ENCODE peak calls at places on chromosomes 5 and 9, in nine cellular contexts. One of them, this sample, is unnamed.

GRCh38 chr5:135026645-135027317 is 7.2 kb downstream of the PITX1 start:
- DNase-seq in adrenal gland: no peak
- DNase-seq in IMR-90: no peak
- DNase-seq in neuronal stem cell: no peak
- DNase-seq in NB4: no peak
- DNase-seq in GM12865: no peak
- DNase-seq in non-pigmented ciliary epithelial cell: no peak
- DNase-seq in NCI-H187 treated with DMSO at 0.1 percent for 48 hours: no peak
- DNase-seq in stimulated activated CD4-positive, alpha-beta T cell treated with anti-CD3 and anti-CD28 coated beads, TNF-alpha, amount 100 ng/mL, for 24 hours: no peak
- DNase-seq in this sample: no peak

GRCh38 chr5:153818626-153819025 is 220.1 kb downstream of the FAM114A2 start:
- DNase-seq in GM12865: no peak
- DNase-seq in neuronal stem cell: no peak
- DNase-seq in non-pigmented ciliary epithelial cell: no peak
- DNase-seq in NCI-H187 treated with DMSO at 0.1 percent for 48 hours: no peak
- DNase-seq in adrenal gland: no peak
- DNase-seq in stimulated activated CD4-positive, alpha-beta T cell treated with anti-CD3 and anti-CD28 coated beads, TNF-alpha, amount 100 ng/mL, for 24 hours: no peak
- DNase-seq in NB4: no peak
- DNase-seq in IMR-90: no peak
- DNase-seq in this sample: no peak

GRCh38 chr5:135126688-135127603 is 92.9 kb upstream of the PITX1 start:
- DNase-seq in stimulated activated CD4-positive, alpha-beta T cell treated with anti-CD3 and anti-CD28 coated beads, TNF-alpha, amount 100 ng/mL, for 24 hours: no peak
- DNase-seq in neuronal stem cell: no peak
- DNase-seq in NB4: no peak
- DNase-seq in IMR-90: no peak
- DNase-seq in non-pigmented ciliary epithelial cell: no peak
- DNase-seq in GM12865: no peak
- DNase-seq in NCI-H187 treated with DMSO at 0.1 percent for 48 hours: no peak
- DNase-seq in adrenal gland: no peak
- DNase-seq in this sample: no peak

GRCh38 chr9:106717686-106718085 is 145.3 kb upstream of the ZNF462 start:
- DNase-seq in neuronal stem cell: no peak
- DNase-seq in adrenal gland: peak; percentile 60
- DNase-seq in NB4: no peak
- DNase-seq in non-pigmented ciliary epithelial cell: peak; percentile 70
- DNase-seq in IMR-90: peak; percentile 80
- DNase-seq in GM12865: no peak
- DNase-seq in NCI-H187 treated with DMSO at 0.1 percent for 48 hours: no peak
- DNase-seq in stimulated activated CD4-positive, alpha-beta T cell treated with anti-CD3 and anti-CD28 coated beads, TNF-alpha, amount 100 ng/mL, for 24 hours: no peak
- DNase-seq in this sample: peak; percentile 87

GRCh38 chr5:151569132-151570046 is 21.7 kb downstream of the FAT2 start:
- DNase-seq in NB4: no peak
- DNase-seq in adrenal gland: no peak
- DNase-seq in GM12865: peak; percentile 45
- DNase-seq in stimulated activated CD4-positive, alpha-beta T cell treated with anti-CD3 and anti-CD28 coated beads, TNF-alpha, amount 100 ng/mL, for 24 hours: peak; percentile 35
- DNase-seq in non-pigmented ciliary epithelial cell: no peak
- DNase-seq in NCI-H187 treated with DMSO at 0.1 percent for 48 hours: no peak
- DNase-seq in neuronal stem cell: no peak
- DNase-seq in IMR-90: no peak
- DNase-seq in this sample: no peak

GRCh38 chr5:169850407-169850806 is 129.9 kb downstream of the INSYN2B start:
- DNase-seq in GM12865: no peak
- DNase-seq in non-pigmented ciliary epithelial cell: no peak
- DNase-seq in NCI-H187 treated with DMSO at 0.1 percent for 48 hours: no peak
- DNase-seq in IMR-90: no peak
- DNase-seq in NB4: peak; percentile 29
- DNase-seq in neuronal stem cell: no peak
- DNase-seq in adrenal gland: no peak
- DNase-seq in stimulated activated CD4-positive, alpha-beta T cell treated with anti-CD3 and anti-CD28 coated beads, TNF-alpha, amount 100 ng/mL, for 24 hours: no peak
- DNase-seq in this sample: no peak

GRCh38 chr5:52491829-52492217 is 295.9 kb upstream of the ITGA1 start:
- DNase-seq in stimulated activated CD4-positive, alpha-beta T cell treated with anti-CD3 and anti-CD28 coated beads, TNF-alpha, amount 100 ng/mL, for 24 hours: no peak
- DNase-seq in neuronal stem cell: no peak
- DNase-seq in NCI-H187 treated with DMSO at 0.1 percent for 48 hours: peak; percentile 99
- DNase-seq in NB4: no peak
- DNase-seq in adrenal gland: no peak
- DNase-seq in non-pigmented ciliary epithelial cell: no peak
- DNase-seq in GM12865: no peak
- DNase-seq in IMR-90: no peak
- DNase-seq in this sample: no peak

GRCh38 chr5:179878222-179879002 is 19.8 kb upstream of the MRNIP start:
- DNase-seq in non-pigmented ciliary epithelial cell: no peak
- DNase-seq in NCI-H187 treated with DMSO at 0.1 percent for 48 hours: no peak
- DNase-seq in NB4: no peak
- DNase-seq in stimulated activated CD4-positive, alpha-beta T cell treated with anti-CD3 and anti-CD28 coated beads, TNF-alpha, amount 100 ng/mL, for 24 hours: no peak
- DNase-seq in IMR-90: no peak
- DNase-seq in GM12865: no peak
- DNase-seq in neuronal stem cell: no peak
- DNase-seq in adrenal gland: no peak
- DNase-seq in this sample: no peak

GRCh38 chr5:10441992-10442435 is 335 bp downstream of the ROPN1L start:
- DNase-seq in adrenal gland: peak; percentile 62
- DNase-seq in NB4: no peak
- DNase-seq in NCI-H187 treated with DMSO at 0.1 percent for 48 hours: no peak
- DNase-seq in stimulated activated CD4-positive, alpha-beta T cell treated with anti-CD3 and anti-CD28 coated beads, TNF-alpha, amount 100 ng/mL, for 24 hours: no peak
- DNase-seq in non-pigmented ciliary epithelial cell: no peak
- DNase-seq in GM12865: peak; percentile 19
- DNase-seq in IMR-90: no peak
- DNase-seq in neuronal stem cell: no peak
- DNase-seq in this sample: no peak

GRCh38 chr9:70760228-70760627 is 345.8 kb upstream of the KLF9 start:
- DNase-seq in stimulated activated CD4-positive, alpha-beta T cell treated with anti-CD3 and anti-CD28 coated beads, TNF-alpha, amount 100 ng/mL, for 24 hours: no peak
- DNase-seq in NB4: peak; percentile 1
- DNase-seq in adrenal gland: no peak
- DNase-seq in neuronal stem cell: no peak
- DNase-seq in IMR-90: no peak
- DNase-seq in GM12865: no peak
- DNase-seq in NCI-H187 treated with DMSO at 0.1 percent for 48 hours: no peak
- DNase-seq in non-pigmented ciliary epithelial cell: no peak
- DNase-seq in this sample: no peak

GRCh38 chr5:912356-913091 is 19.8 kb downstream of the TRIP13 start:
- DNase-seq in adrenal gland: peak; percentile 81
- DNase-seq in GM12865: no peak
- DNase-seq in IMR-90: peak; percentile 96
- DNase-seq in neuronal stem cell: peak; percentile 63
- DNase-seq in stimulated activated CD4-positive, alpha-beta T cell treated with anti-CD3 and anti-CD28 coated beads, TNF-alpha, amount 100 ng/mL, for 24 hours: peak; percentile 77
- DNase-seq in NB4: peak; percentile 45
- DNase-seq in NCI-H187 treated with DMSO at 0.1 percent for 48 hours: no peak
- DNase-seq in non-pigmented ciliary epithelial cell: peak; percentile 87
- DNase-seq in this sample: peak; percentile 96

GRCh38 chr9:87570000-87570834 is 72.5 kb downstream of the DAPK1 start:
- DNase-seq in adrenal gland: no peak
- DNase-seq in NB4: no peak
- DNase-seq in stimulated activated CD4-positive, alpha-beta T cell treated with anti-CD3 and anti-CD28 coated beads, TNF-alpha, amount 100 ng/mL, for 24 hours: no peak
- DNase-seq in GM12865: no peak
- DNase-seq in non-pigmented ciliary epithelial cell: no peak
- DNase-seq in IMR-90: no peak
- DNase-seq in neuronal stem cell: no peak
- DNase-seq in NCI-H187 treated with DMSO at 0.1 percent for 48 hours: no peak
- DNase-seq in this sample: peak; percentile 37

GRCh38 chr5:170638454-170639220 is 134.8 kb downstream of the KCNIP1 start:
- DNase-seq in neuronal stem cell: peak; percentile 74
- DNase-seq in adrenal gland: peak; percentile 83
- DNase-seq in NCI-H187 treated with DMSO at 0.1 percent for 48 hours: no peak
- DNase-seq in GM12865: peak; percentile 55
- DNase-seq in IMR-90: peak; percentile 28
- DNase-seq in stimulated activated CD4-positive, alpha-beta T cell treated with anti-CD3 and anti-CD28 coated beads, TNF-alpha, amount 100 ng/mL, for 24 hours: peak; percentile 69
- DNase-seq in non-pigmented ciliary epithelial cell: no peak
- DNase-seq in NB4: peak; percentile 64
- DNase-seq in this sample: peak; percentile 25

GRCh38 chr5:16616536-16617271 is at the start of gene RETREG1:
- DNase-seq in NB4: peak; percentile 62
- DNase-seq in adrenal gland: peak; percentile 62
- DNase-seq in stimulated activated CD4-positive, alpha-beta T cell treated with anti-CD3 and anti-CD28 coated beads, TNF-alpha, amount 100 ng/mL, for 24 hours: peak; percentile 78
- DNase-seq in non-pigmented ciliary epithelial cell: no peak
- DNase-seq in IMR-90: no peak
- DNase-seq in NCI-H187 treated with DMSO at 0.1 percent for 48 hours: no peak
- DNase-seq in neuronal stem cell: peak; percentile 49
- DNase-seq in GM12865: peak; percentile 25
- DNase-seq in this sample: no peak

GRCh38 chr9:128136816-128137793 is 9.6 kb upstream of the PTGES2 start:
- DNase-seq in neuronal stem cell: no peak
- DNase-seq in GM12865: no peak
- DNase-seq in NB4: no peak
- DNase-seq in non-pigmented ciliary epithelial cell: no peak
- DNase-seq in IMR-90: peak; percentile 87
- DNase-seq in adrenal gland: no peak
- DNase-seq in NCI-H187 treated with DMSO at 0.1 percent for 48 hours: no peak
- DNase-seq in stimulated activated CD4-positive, alpha-beta T cell treated with anti-CD3 and anti-CD28 coated beads, TNF-alpha, amount 100 ng/mL, for 24 hours: no peak
- DNase-seq in this sample: peak; percentile 94

GRCh38 chr5:100903036-100903887 is at the start of gene ST8SIA4:
- DNase-seq in stimulated activated CD4-positive, alpha-beta T cell treated with anti-CD3 and anti-CD28 coated beads, TNF-alpha, amount 100 ng/mL, for 24 hours: peak; percentile 93
- DNase-seq in NCI-H187 treated with DMSO at 0.1 percent for 48 hours: peak; percentile 45
- DNase-seq in neuronal stem cell: peak; percentile 76
- DNase-seq in GM12865: peak; percentile 98
- DNase-seq in adrenal gland: peak; percentile 84
- DNase-seq in IMR-90: peak; percentile 33
- DNase-seq in NB4: peak; percentile 96
- DNase-seq in non-pigmented ciliary epithelial cell: no peak
- DNase-seq in this sample: peak; percentile 82

GRCh38 chr5:95900383-95900958 is 61.2 kb downstream of the ELL2 start:
- DNase-seq in adrenal gland: peak; percentile 65
- DNase-seq in IMR-90: peak; percentile 88
- DNase-seq in stimulated activated CD4-positive, alpha-beta T cell treated with anti-CD3 and anti-CD28 coated beads, TNF-alpha, amount 100 ng/mL, for 24 hours: no peak
- DNase-seq in NB4: no peak
- DNase-seq in NCI-H187 treated with DMSO at 0.1 percent for 48 hours: no peak
- DNase-seq in neuronal stem cell: no peak
- DNase-seq in non-pigmented ciliary epithelial cell: peak; percentile 47
- DNase-seq in GM12865: no peak
- DNase-seq in this sample: peak; percentile 85

GRCh38 chr5:170238456-170238855 is 5.7 kb downstream of the C5orf58 start:
- DNase-seq in IMR-90: no peak
- DNase-seq in GM12865: no peak
- DNase-seq in NCI-H187 treated with DMSO at 0.1 percent for 48 hours: no peak
- DNase-seq in NB4: no peak
- DNase-seq in adrenal gland: no peak
- DNase-seq in non-pigmented ciliary epithelial cell: no peak
- DNase-seq in neuronal stem cell: no peak
- DNase-seq in stimulated activated CD4-positive, alpha-beta T cell treated with anti-CD3 and anti-CD28 coated beads, TNF-alpha, amount 100 ng/mL, for 24 hours: no peak
- DNase-seq in this sample: no peak

GRCh38 chr5:76791461-76791860 is 27.4 kb upstream of the F2RL1 start:
- DNase-seq in stimulated activated CD4-positive, alpha-beta T cell treated with anti-CD3 and anti-CD28 coated beads, TNF-alpha, amount 100 ng/mL, for 24 hours: no peak
- DNase-seq in NCI-H187 treated with DMSO at 0.1 percent for 48 hours: no peak
- DNase-seq in GM12865: no peak
- DNase-seq in neuronal stem cell: no peak
- DNase-seq in non-pigmented ciliary epithelial cell: no peak
- DNase-seq in NB4: no peak
- DNase-seq in IMR-90: peak; percentile 65
- DNase-seq in adrenal gland: no peak
- DNase-seq in this sample: peak; percentile 53

GRCh38 chr5:93407470-93407869 is 173.5 kb downstream of the NR2F1-AS1 start:
- DNase-seq in NB4: no peak
- DNase-seq in adrenal gland: no peak
- DNase-seq in stimulated activated CD4-positive, alpha-beta T cell treated with anti-CD3 and anti-CD28 coated beads, TNF-alpha, amount 100 ng/mL, for 24 hours: no peak
- DNase-seq in IMR-90: no peak
- DNase-seq in NCI-H187 treated with DMSO at 0.1 percent for 48 hours: no peak
- DNase-seq in GM12865: no peak
- DNase-seq in non-pigmented ciliary epithelial cell: no peak
- DNase-seq in neuronal stem cell: peak; percentile 69
- DNase-seq in this sample: no peak

GRCh38 chr9:122261469-122261881 is 3.2 kb downstream of the RBM18 start:
- DNase-seq in NB4: peak; percentile 58
- DNase-seq in stimulated activated CD4-positive, alpha-beta T cell treated with anti-CD3 and anti-CD28 coated beads, TNF-alpha, amount 100 ng/mL, for 24 hours: no peak
- DNase-seq in IMR-90: peak; percentile 67
- DNase-seq in non-pigmented ciliary epithelial cell: no peak
- DNase-seq in GM12865: no peak
- DNase-seq in neuronal stem cell: no peak
- DNase-seq in NCI-H187 treated with DMSO at 0.1 percent for 48 hours: peak; percentile 71
- DNase-seq in adrenal gland: peak; percentile 87
- DNase-seq in this sample: peak; percentile 71

GRCh38 chr5:138448481-138449398 is 9.9 kb downstream of the REEP2 start:
- DNase-seq in stimulated activated CD4-positive, alpha-beta T cell treated with anti-CD3 and anti-CD28 coated beads, TNF-alpha, amount 100 ng/mL, for 24 hours: no peak
- DNase-seq in NCI-H187 treated with DMSO at 0.1 percent for 48 hours: peak; percentile 47
- DNase-seq in NB4: no peak
- DNase-seq in non-pigmented ciliary epithelial cell: no peak
- DNase-seq in adrenal gland: no peak
- DNase-seq in neuronal stem cell: no peak
- DNase-seq in IMR-90: peak; percentile 36
- DNase-seq in GM12865: peak; percentile 15
- DNase-seq in this sample: peak; percentile 39

GRCh38 chr5:42514759-42515158 is 91.5 kb downstream of the GHR start:
- DNase-seq in neuronal stem cell: no peak
- DNase-seq in NCI-H187 treated with DMSO at 0.1 percent for 48 hours: no peak
- DNase-seq in GM12865: peak; percentile 29
- DNase-seq in non-pigmented ciliary epithelial cell: no peak
- DNase-seq in adrenal gland: peak; percentile 51
- DNase-seq in stimulated activated CD4-positive, alpha-beta T cell treated with anti-CD3 and anti-CD28 coated beads, TNF-alpha, amount 100 ng/mL, for 24 hours: no peak
- DNase-seq in IMR-90: no peak
- DNase-seq in NB4: peak; percentile 13
- DNase-seq in this sample: no peak

GRCh38 chr9:12934515-12935301 is 159.9 kb downstream of the LURAP1L start:
- DNase-seq in IMR-90: no peak
- DNase-seq in non-pigmented ciliary epithelial cell: no peak
- DNase-seq in adrenal gland: no peak
- DNase-seq in NCI-H187 treated with DMSO at 0.1 percent for 48 hours: no peak
- DNase-seq in NB4: no peak
- DNase-seq in GM12865: no peak
- DNase-seq in stimulated activated CD4-positive, alpha-beta T cell treated with anti-CD3 and anti-CD28 coated beads, TNF-alpha, amount 100 ng/mL, for 24 hours: no peak
- DNase-seq in neuronal stem cell: no peak
- DNase-seq in this sample: no peak